ENCODE peak calls at places on chromosomes 1 and 21, in six cellular contexts. L, A, F, Y, P and N are unnamed samples.

GRCh38 chr1:236315518-236315917 is 33.8 kb upstream of the ERO1B start:
- DNase-seq in L (no peak), F (no peak), A (no peak), Y (no peak), P (no peak), N (no peak)

GRCh38 chr21:46022551-46023107 is 41.1 kb downstream of the COL6A1 start:
- DNase-seq in F (no peak), P (no peak), A (no peak), L (no peak), Y (no peak), N (no peak)

GRCh38 chr1:27760411-27760810 is 12.6 kb upstream of the STX12 start:
- DNase-seq in A (no peak), F (no peak), P (no peak), Y (no peak), L (no peak), N (no peak)

GRCh38 chr1:21526441-21526840 is 17.2 kb downstream of the ALPL start:
- DNase-seq in L (no peak), A (no peak), P (no peak), Y (no peak), F (no peak), N (no peak)

GRCh38 chr1:78591971-78592370 is 28.3 kb upstream of the IFI44L start:
- DNase-seq in F (no peak), L (no peak), A (no peak), P (no peak), Y (no peak), N (no peak)

GRCh38 chr1:47650205-47650604 is 212.4 kb downstream of the FOXD2 start:
- DNase-seq in L (no peak), F (peak; percentile 93), Y (no peak), A (no peak), P (no peak), N (no peak)

GRCh38 chr1:205692406-205692805 is 12.1 kb upstream of the SLC45A3 start:
- DNase-seq in P (no peak), F (no peak), Y (no peak), A (no peak), L (no peak), N (no peak)

GRCh38 chr1:167486090-167486824 is 32.1 kb downstream of the CD247 start:
- DNase-seq in Y (no peak), L (no peak), P (no peak), A (no peak), F (no peak), N (no peak)

GRCh38 chr1:231335663-231336602 is 1.7 kb downstream of the EXOC8 start:
- DNase-seq in F (no peak), L (no peak), Y (no peak), P (no peak), A (no peak), N (no peak)

GRCh38 chr21:17572431-17572830 is 40.3 kb downstream of the BTG3 start:
- DNase-seq in Y (no peak), A (no peak), F (no peak), L (no peak), P (no peak), N (no peak)

GRCh38 chr1:5164155-5164554 is 509.7 kb downstream of the AJAP1 start:
- DNase-seq in L (no peak), P (no peak), Y (no peak), F (no peak), A (no peak), N (no peak)

GRCh38 chr1:64922336-64922735 is 44.0 kb downstream of the JAK1 start:
- DNase-seq in A (peak; percentile 48), F (no peak), L (no peak), P (no peak), Y (no peak), N (no peak)

GRCh38 chr1:150765229-150765976 is at the start of gene CTSS:
- DNase-seq in L (no peak), Y (no peak), P (no peak), A (peak; percentile 24), F (no peak), N (no peak)

GRCh38 chr21:18545908-18546307 is 142.3 kb upstream of the TMPRSS15 start:
- DNase-seq in F (peak; percentile 63), A (no peak), P (no peak), Y (no peak), L (no peak), N (no peak)

GRCh38 chr1:30743584-30744059 is 14.0 kb downstream of the LAPTM5 start:
- DNase-seq in P (no peak), L (peak; percentile 3), Y (no peak), F (no peak), A (peak; percentile 88), N (no peak)

GRCh38 chr1:53273526-53273925 is 35.2 kb upstream of the MAGOH start:
- DNase-seq in L (no peak), Y (no peak), F (no peak), A (no peak), P (no peak), N (no peak)

GRCh38 chr1:157073944-157074685 is 25.5 kb downstream of the ETV3L start:
- DNase-seq in L (peak; percentile 81), A (no peak), F (peak; percentile 10), Y (peak; percentile 48), P (peak; percentile 57), N (peak; percentile 83)

GRCh38 chr1:100265562-100265930 is 470 bp upstream of the RTCA start:
- DNase-seq in Y (no peak), P (no peak), L (peak; percentile 54), A (no peak), F (peak; percentile 60), N (no peak)

GRCh38 chr21:16942703-16943102 is 570.1 kb upstream of the CXADR start:
- DNase-seq in A (no peak), P (no peak), Y (no peak), F (peak; percentile 8), L (no peak), N (no peak)

GRCh38 chr1:115991909-115992308 is 15.6 kb downstream of the SLC22A15 start:
- DNase-seq in F (no peak), A (no peak), L (no peak), P (no peak), Y (no peak), N (no peak)

GRCh38 chr1:47992720-47993119 is 4.5 kb downstream of the TRABD2B start:
- DNase-seq in F (no peak), A (no peak), L (no peak), P (no peak), Y (no peak), N (no peak)

GRCh38 chr1:246587032-246587431 is 20.8 kb downstream of the CNST start:
- DNase-seq in F (no peak), A (no peak), P (no peak), Y (no peak), L (no peak), N (no peak)

GRCh38 chr21:22062472-22063139 is 1064.4 kb downstream of the NCAM2 start:
- DNase-seq in Y (no peak), A (no peak), P (no peak), L (no peak), F (no peak), N (no peak)

GRCh38 chr1:19872190-19872589 is 10.0 kb upstream of the OTUD3 start:
- DNase-seq in F (no peak), A (no peak), Y (no peak), P (no peak), L (peak; percentile 93), N (no peak)

GRCh38 chr1:6099787-6100765 is 54.4 kb downstream of the KCNAB2 start:
- DNase-seq in F (no peak), P (no peak), Y (no peak), L (no peak), A (no peak), N (no peak)

GRCh38 chr1:21292503-21292990 is 2.3 kb upstream of the ECE1 start:
- DNase-seq in Y (no peak), A (no peak), F (no peak), L (no peak), P (no peak), N (no peak)

GRCh38 chr1:221419513-221420088 is 322.3 kb downstream of the DUSP10 start:
- DNase-seq in Y (no peak), P (no peak), F (peak; percentile 96), A (no peak), L (no peak), N (no peak)

GRCh38 chr1:24361811-24362210 is 42.7 kb downstream of the GRHL3 start:
- DNase-seq in F (no peak), A (no peak), L (no peak), Y (no peak), P (no peak), N (no peak)

GRCh38 chr1:100440075-100440809 is 87.9 kb downstream of the CDC14A start:
- DNase-seq in P (no peak), Y (no peak), F (no peak), L (peak; percentile 53), A (peak; percentile 88), N (no peak)

GRCh38 chr1:78619446-78619802 is 824 bp upstream of the IFI44L start:
- DNase-seq in A (no peak), Y (no peak), P (no peak), L (no peak), F (no peak), N (no peak)

GRCh38 chr1:160197231-160197630 is 6.9 kb downstream of the CASQ1 start:
- DNase-seq in P (peak; percentile 39), L (no peak), Y (no peak), A (no peak), F (no peak), N (no peak)

GRCh38 chr1:214516434-214517326 is 34.7 kb downstream of the PTPN14 start:
- DNase-seq in Y (no peak), A (no peak), P (no peak), F (no peak), L (no peak), N (no peak)

GRCh38 chr1:84930831-84931230 is 37.8 kb upstream of the LPAR3 start:
- DNase-seq in L (no peak), F (no peak), A (no peak), P (no peak), Y (no peak), N (no peak)

GRCh38 chr1:164765557-164765956 is 206.6 kb downstream of the PBX1 start:
- DNase-seq in P (no peak), L (no peak), Y (no peak), A (no peak), F (peak; percentile 94), N (no peak)

GRCh38 chr1:230186874-230187273 is 119.8 kb downstream of the GALNT2 start:
- DNase-seq in L (no peak), F (no peak), P (no peak), A (no peak), Y (no peak), N (no peak)

GRCh38 chr1:156429308-156430060 is 60.5 kb downstream of the RHBG start:
- DNase-seq in P (peak; percentile 63), A (no peak), Y (no peak), L (no peak), F (no peak), N (no peak)

GRCh38 chr1:25711555-25712298 is 88.3 kb upstream of the SELENON start:
- DNase-seq in F (peak; percentile 41), Y (no peak), P (no peak), L (no peak), A (peak; percentile 35), N (peak; percentile 49)